ENCODE peak calls at places on chromosomes 12 and 14, in seven cellular contexts. U, V, B, R, T, Q and P are unnamed samples.

GRCh38 chr14:30195946-30196345 is 268.3 kb upstream of the PRKD1 start:
- DNase-seq in U (no peak), V (no peak), B (no peak), R (no peak), T (peak; percentile 42), Q (no peak), P (peak; percentile 82)

GRCh38 chr12:116287850-116288301 is 10.4 kb upstream of the MED13L start:
- DNase-seq in U (no peak), V (no peak), B (no peak), R (no peak), T (no peak), Q (no peak), P (no peak)

GRCh38 chr12:125773033-125773432 is 707.8 kb downstream of the AACS start:
- DNase-seq in U (no peak), V (peak; percentile 18), B (peak; percentile 91), R (no peak), T (no peak), Q (peak; percentile 52), P (no peak)

GRCh38 chr12:45186762-45187161 is 29.1 kb upstream of the ANO6 start:
- DNase-seq in U (no peak), V (no peak), B (no peak), R (no peak), T (no peak), Q (no peak), P (no peak)

GRCh38 chr12:124566181-124567034 is 1.0 kb downstream of the NCOR2 start:
- DNase-seq in U (no peak), V (peak; percentile 96), B (peak; percentile 97), R (no peak), T (peak; percentile 77), Q (peak; percentile 63), P (no peak)

GRCh38 chr14:64806862-64807495 is 72.7 kb downstream of the SPTB start:
- DNase-seq in U (no peak), V (no peak), B (no peak), R (no peak), T (no peak), Q (no peak), P (no peak)

GRCh38 chr14:22974530-22975313 is 7.6 kb downstream of the AJUBA start:
- DNase-seq in U (no peak), V (no peak), B (no peak), R (no peak), T (no peak), Q (no peak), P (no peak)

GRCh38 chr12:26614217-26614616 is 218.8 kb downstream of the ITPR2 start:
- DNase-seq in U (no peak), V (no peak), B (peak; percentile 84), R (no peak), T (peak; percentile 52), Q (peak; percentile 45), P (no peak)

GRCh38 chr14:102523200-102524025 is 13.8 kb upstream of the ANKRD9 start:
- DNase-seq in U (no peak), V (no peak), B (no peak), R (no peak), T (no peak), Q (no peak), P (no peak)

GRCh38 chr14:50768693-50769092 is 62.3 kb downstream of the NIN start:
- DNase-seq in U (no peak), V (no peak), B (no peak), R (no peak), T (no peak), Q (no peak), P (no peak)

GRCh38 chr12:121536058-121536928 is 44.5 kb downstream of the KDM2B start:
- DNase-seq in U (no peak), V (peak; percentile 63), B (peak; percentile 95), R (peak; percentile 49), T (peak; percentile 85), Q (peak; percentile 96), P (no peak)

GRCh38 chr12:59088673-59089072 is 168.4 kb upstream of the LRIG3 start:
- DNase-seq in U (no peak), V (no peak), B (peak; percentile 63), R (no peak), T (peak; percentile 56), Q (no peak), P (no peak)

GRCh38 chr12:13141686-13142085 is 38.2 kb upstream of the GSG1 start:
- DNase-seq in U (no peak), V (no peak), B (no peak), R (no peak), T (no peak), Q (no peak), P (no peak)

GRCh38 chr14:32470161-32470705 is 141.1 kb downstream of the AKAP6 start:
- DNase-seq in U (no peak), V (no peak), B (no peak), R (no peak), T (no peak), Q (no peak), P (no peak)

GRCh38 chr14:64423987-64424386 is 35.8 kb downstream of the MTHFD1 start:
- DNase-seq in U (no peak), V (no peak), B (no peak), R (no peak), T (peak; percentile 72), Q (no peak), P (no peak)

GRCh38 chr14:52068741-52069616 is at the start of gene NID2:
- DNase-seq in U (no peak), V (peak; percentile 79), B (peak; percentile 97), R (no peak), T (peak; percentile 96), Q (peak; percentile 31), P (no peak)

GRCh38 chr12:104360988-104361707 is 57.6 kb downstream of the EID3 start:
- DNase-seq in U (no peak), V (no peak), B (no peak), R (no peak), T (peak; percentile 79), Q (no peak), P (no peak)

GRCh38 chr14:104889374-104889755 is 24.3 kb downstream of the CEP170B start:
- DNase-seq in U (no peak), V (no peak), B (peak; percentile 42), R (no peak), T (no peak), Q (no peak), P (no peak)

GRCh38 chr14:93857500-93857899 is 69.2 kb upstream of the PRIMA1 start:
- DNase-seq in U (no peak), V (no peak), B (peak; percentile 79), R (no peak), T (no peak), Q (no peak), P (no peak)
- TF ChIP-seq CTCF in U (no peak), V (no peak), B (peak; percentile 61), R (no peak), T (no peak), Q (no peak), P (no peak)

GRCh38 chr12:14239350-14239934 is 126.0 kb upstream of the ATF7IP start:
- DNase-seq in U (peak; percentile 86), V (no peak), B (peak; percentile 81), R (no peak), T (peak; percentile 71), Q (peak; percentile 86), P (no peak)
- H3K4me3 ChIP-seq in U (peak overlapping the region; percentile 42), V (no peak overlapping the region), B (no peak overlapping the region), R (no peak overlapping the region), T (no peak overlapping the region), Q (peak overlapping the region; percentile 69), P (no peak overlapping the region)

GRCh38 chr14:95173518-95173917 is 16.2 kb upstream of the DICER1 start:
- DNase-seq in U (no peak), V (no peak), B (no peak), R (no peak), T (no peak), Q (no peak), P (no peak)

DNA sequence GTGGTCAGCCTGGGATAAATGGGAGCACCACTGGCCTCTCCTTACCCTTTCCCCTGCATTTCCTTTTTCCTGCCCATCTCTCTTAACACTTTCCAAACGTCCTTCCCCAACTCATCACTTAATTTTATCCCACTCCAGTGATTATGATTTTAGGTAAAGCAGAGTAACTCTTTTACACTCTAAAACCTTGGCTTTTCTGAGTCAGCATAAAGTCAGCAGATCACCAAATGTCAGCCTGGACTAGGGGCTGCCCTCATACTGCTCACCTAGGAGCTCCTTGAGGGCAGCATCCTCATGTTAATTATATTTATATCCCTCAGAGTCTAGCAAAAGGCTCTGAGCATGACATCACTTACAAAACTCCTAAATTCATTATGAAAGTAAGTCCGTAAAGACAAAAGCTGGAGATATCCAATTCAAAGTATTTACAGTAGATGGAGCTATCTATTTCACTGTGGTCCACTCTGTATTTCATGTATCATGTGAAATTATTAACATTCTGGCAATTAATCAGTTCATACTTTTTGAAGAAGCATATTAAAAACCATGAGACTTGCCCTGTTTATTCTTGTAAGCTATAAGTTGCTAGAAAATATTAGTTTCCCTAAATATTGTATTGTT is 17.0 kb upstream of the DICER1 start:
- DNase-seq in U (no peak), V (no peak), B (no peak), R (no peak), T (peak; percentile 58), Q (no peak), P (no peak)
- TF ChIP-seq CTCF in U (no peak), V (peak; percentile 37), B (peak; percentile 17), R (no peak), T (peak; percentile 49), Q (no peak), P (no peak)

GRCh38 chr12:53147181-53147580 is 33.3 kb upstream of the ZNF740 start:
- DNase-seq in U (no peak), V (no peak), B (no peak), R (no peak), T (no peak), Q (no peak), P (no peak)
- H3K4me3 ChIP-seq in U (no peak overlapping the region), V (no peak overlapping the region), B (no peak overlapping the region), R (no peak overlapping the region), T (no peak overlapping the region), Q (no peak overlapping the region), P (no peak overlapping the region)

DNA sequence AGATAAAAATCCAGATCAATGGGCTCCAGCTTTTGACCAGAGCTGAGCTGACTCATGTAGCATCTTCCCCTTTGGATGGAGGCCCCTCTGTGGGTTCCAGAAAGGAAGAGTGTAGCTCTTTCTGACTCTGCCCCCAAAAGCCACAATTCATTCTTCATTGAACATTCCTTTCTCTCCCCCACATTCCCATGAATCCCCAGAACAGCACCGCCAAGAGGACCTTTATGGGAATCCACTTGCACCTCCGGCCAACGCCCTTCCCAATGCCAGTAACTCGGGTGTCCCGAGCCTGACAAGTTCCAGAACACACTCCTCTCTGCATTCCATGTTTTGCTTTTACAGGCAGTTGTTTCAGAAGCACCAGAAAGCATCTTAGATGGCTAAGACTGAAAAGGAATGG is 210.6 kb upstream of the DIO3 start:
- DNase-seq in U (no peak), V (no peak), B (peak; percentile 36), R (no peak), T (no peak), Q (no peak), P (no peak)
- TF ChIP-seq CTCF in U (no peak), V (no peak), B (peak; percentile 24), R (no peak), T (no peak), Q (no peak), P (no peak)

GRCh38 chr14:35730871-35731270 is 78.2 kb downstream of the RALGAPA1 start:
- DNase-seq in U (no peak), V (no peak), B (no peak), R (no peak), T (no peak), Q (no peak), P (no peak)
- H3K4me3 ChIP-seq in U (no peak overlapping the region), V (no peak overlapping the region), B (no peak overlapping the region), R (no peak overlapping the region), T (no peak overlapping the region), Q (no peak overlapping the region), P (no peak overlapping the region)